ENCODE peak calls at places on chromosomes 4 and X, in five cellular contexts. One of them, this sample, is unnamed.

GRCh38 chr4:8192748-8193738 is 6.0 kb upstream of the SH3TC1 start:
- DNase-seq in K562: no peak
- DNase-seq in GM12878: peak; percentile 78
- DNase-seq in H1: no peak
- DNase-seq in HepG2: peak; percentile 73
- DNase-seq in this sample: peak; percentile 39

GRCh38 chrX:6095469-6095868 is 133.2 kb downstream of the NLGN4X start:
- DNase-seq in K562: no peak
- DNase-seq in HepG2: no peak
- DNase-seq in GM12878: no peak
- DNase-seq in H1: no peak
- DNase-seq in this sample: no peak

GRCh38 chrX:41470706-41471105 is 23.6 kb downstream of the NYX start:
- DNase-seq in HepG2: no peak
- DNase-seq in H1: no peak
- DNase-seq in GM12878: no peak
- DNase-seq in K562: no peak
- DNase-seq in this sample: no peak

GRCh38 chr4:168522371-168522770 is 25.5 kb downstream of the PALLD start:
- DNase-seq in HepG2: no peak
- DNase-seq in H1: no peak
- DNase-seq in K562: no peak
- DNase-seq in GM12878: no peak
- DNase-seq in this sample: no peak

GRCh38 chrX:65253817-65254216 is 277.6 kb upstream of the ZC4H2 start:
- DNase-seq in GM12878: no peak
- DNase-seq in HepG2: no peak
- DNase-seq in H1: no peak
- DNase-seq in K562: no peak
- DNase-seq in this sample: no peak

GRCh38 chr4:8583655-8584025 is 3.4 kb downstream of the GPR78 start:
- DNase-seq in K562: no peak
- DNase-seq in HepG2: no peak
- DNase-seq in H1: no peak
- DNase-seq in GM12878: no peak
- DNase-seq in this sample: no peak

GRCh38 chrX:110412971-110413726 is 54.5 kb downstream of the RTL9 start:
- DNase-seq in GM12878: no peak
- DNase-seq in H1: no peak
- DNase-seq in K562: peak; percentile 83
- DNase-seq in HepG2: peak; percentile 28
- DNase-seq in this sample: no peak

GRCh38 chr4:136690363-136690762 is 841.9 kb downstream of the PCDH18 start:
- DNase-seq in H1: no peak
- DNase-seq in HepG2: no peak
- DNase-seq in K562: no peak
- DNase-seq in GM12878: no peak
- DNase-seq in this sample: no peak

GRCh38 chr4:89751416-89751815 is 85.5 kb downstream of the SNCA start:
- DNase-seq in K562: no peak
- DNase-seq in HepG2: no peak
- DNase-seq in H1: no peak
- DNase-seq in GM12878: no peak
- DNase-seq in this sample: no peak

GRCh38 chr4:138111462-138112000 is 130.6 kb downstream of the SLC7A11 start:
- DNase-seq in HepG2: peak; percentile 59
- DNase-seq in K562: no peak
- DNase-seq in GM12878: no peak
- DNase-seq in H1: peak; percentile 49
- DNase-seq in this sample: peak; percentile 18

GRCh38 chr4:121827851-121828250 is 4.2 kb upstream of the CCNA2 start:
- DNase-seq in K562: no peak
- DNase-seq in HepG2: no peak
- DNase-seq in GM12878: no peak
- DNase-seq in H1: no peak
- DNase-seq in this sample: no peak

GRCh38 chr4:13906727-13907126 is 279.2 kb upstream of the BOD1L1 start:
- DNase-seq in HepG2: no peak
- DNase-seq in K562: no peak
- DNase-seq in GM12878: no peak
- DNase-seq in H1: no peak
- DNase-seq in this sample: no peak

GRCh38 chr4:57110635-57111546 is 706 bp upstream of the IGFBP7 start:
- DNase-seq in K562: no peak
- DNase-seq in H1: no peak
- DNase-seq in GM12878: no peak
- DNase-seq in HepG2: no peak
- DNase-seq in this sample: no peak

GRCh38 chr4:178633263-178633662 is 1191.0 kb upstream of the AGA start:
- DNase-seq in K562: no peak
- DNase-seq in H1: no peak
- DNase-seq in HepG2: no peak
- DNase-seq in GM12878: no peak
- DNase-seq in this sample: peak; percentile 6

GRCh38 chrX:104098151-104098808 is 14.0 kb upstream of the ZCCHC18 start:
- DNase-seq in HepG2: peak; percentile 22
- DNase-seq in K562: peak; percentile 32
- DNase-seq in GM12878: no peak
- DNase-seq in H1: no peak
- DNase-seq in this sample: peak; percentile 60

GRCh38 chrX:154090731-154091130 is 6.8 kb downstream of the MECP2 start:
- DNase-seq in HepG2: no peak
- DNase-seq in H1: no peak
- DNase-seq in K562: no peak
- DNase-seq in GM12878: no peak
- DNase-seq in this sample: no peak

GRCh38 chrX:10648608-10649007 is 28.2 kb upstream of the MID1 start:
- DNase-seq in HepG2: no peak
- DNase-seq in GM12878: no peak
- DNase-seq in K562: no peak
- DNase-seq in H1: no peak
- DNase-seq in this sample: no peak

GRCh38 chr4:145154573-145154972 is 25.8 kb downstream of the OTUD4 start:
- DNase-seq in GM12878: no peak
- DNase-seq in H1: no peak
- DNase-seq in HepG2: peak; percentile 31
- DNase-seq in K562: no peak
- DNase-seq in this sample: no peak

GRCh38 chrX:16838202-16839066 is 31.7 kb downstream of the RBBP7 start:
- DNase-seq in HepG2: no peak
- DNase-seq in H1: no peak
- DNase-seq in GM12878: no peak
- DNase-seq in K562: no peak
- DNase-seq in this sample: no peak

GRCh38 chr4:138910914-138911336 is 104.7 kb upstream of the NOCT start:
- DNase-seq in GM12878: no peak
- DNase-seq in H1: peak; percentile 5
- DNase-seq in HepG2: peak; percentile 55
- DNase-seq in K562: peak; percentile 48
- DNase-seq in this sample: no peak

GRCh38 chr4:8534601-8535000 is 45.6 kb upstream of the GPR78 start:
- DNase-seq in H1: no peak
- DNase-seq in HepG2: no peak
- DNase-seq in K562: no peak
- DNase-seq in GM12878: no peak
- DNase-seq in this sample: no peak

GRCh38 chr4:150139297-150139696 is 61.1 kb downstream of the DCLK2 start:
- DNase-seq in GM12878: no peak
- DNase-seq in K562: no peak
- DNase-seq in HepG2: no peak
- DNase-seq in H1: no peak
- DNase-seq in this sample: no peak

GRCh38 chr4:2080429-2081300 is 21.5 kb downstream of the NAT8L start:
- DNase-seq in GM12878: no peak
- DNase-seq in HepG2: no peak
- DNase-seq in H1: no peak
- DNase-seq in K562: no peak
- DNase-seq in this sample: no peak

GRCh38 chrX:126900937-126901336 is 81.4 kb downstream of the PRR32 start:
- DNase-seq in HepG2: no peak
- DNase-seq in GM12878: no peak
- DNase-seq in H1: no peak
- DNase-seq in K562: no peak
- DNase-seq in this sample: no peak

DNA sequence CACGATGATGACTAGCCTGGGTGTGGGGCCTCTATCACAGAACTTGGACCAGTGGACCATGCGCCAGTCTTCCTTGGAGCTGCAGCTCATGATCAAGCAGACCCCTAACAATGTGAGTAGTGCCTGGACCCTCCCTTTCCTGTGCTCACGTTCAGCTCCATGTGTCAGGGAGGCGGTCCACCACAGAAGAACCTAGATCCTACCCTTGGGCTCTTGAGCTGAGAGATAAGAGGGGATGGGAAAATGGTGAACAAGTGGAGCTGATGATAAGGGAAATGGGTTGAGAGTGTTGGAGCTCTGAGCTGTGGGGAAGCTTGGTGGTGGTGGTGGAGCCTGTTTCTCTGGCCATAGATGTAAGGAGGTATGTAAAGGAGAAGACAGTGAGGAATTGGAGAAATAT is 13.1 kb downstream of the MED12 start:
- DNase-seq in HepG2: no peak
- DNase-seq in H1: no peak
- DNase-seq in GM12878: no peak
- DNase-seq in K562: peak; percentile 75
- DNase-seq in this sample: no peak
- H3K36me3 ChIP-seq in HepG2: peaks cover 38% of the 10 kb centered on the region
- H3K36me3 ChIP-seq in H1: peaks cover 11% of the 10 kb centered on the region
- H3K36me3 ChIP-seq in GM12878: peaks cover 1% of the 10 kb centered on the region
- H3K36me3 ChIP-seq in K562: peaks cover 95% of the 10 kb centered on the region
- H3K36me3 ChIP-seq in this sample: peaks cover 9% of the 10 kb centered on the region

GRCh38 chr4:38512840-38513239 is 151.2 kb upstream of the KLF3 start:
- DNase-seq in HepG2: no peak
- DNase-seq in K562: no peak
- DNase-seq in GM12878: no peak
- DNase-seq in H1: no peak
- DNase-seq in this sample: no peak
- TF ChIP-seq JUND in HepG2: no peak
- TF ChIP-seq JUND in K562: no peak
- TF ChIP-seq JUND in GM12878: no peak
- TF ChIP-seq JUND in H1: peak; percentile 47
- TF ChIP-seq JUND in this sample: no peak

GRCh38 chr4:108175966-108176365 is 7.2 kb upstream of the LEF1 start:
- DNase-seq in H1: no peak
- DNase-seq in K562: no peak
- DNase-seq in HepG2: no peak
- DNase-seq in GM12878: no peak
- DNase-seq in this sample: no peak

GRCh38 chr4:108180513-108180912 is 11.8 kb upstream of the LEF1 start:
- DNase-seq in K562: no peak
- DNase-seq in H1: no peak
- DNase-seq in GM12878: no peak
- DNase-seq in HepG2: no peak
- DNase-seq in this sample: no peak

GRCh38 chr4:108181704-108182103 is 13.0 kb upstream of the LEF1 start:
- DNase-seq in K562: peak; percentile 37
- DNase-seq in HepG2: peak; percentile 16
- DNase-seq in GM12878: no peak
- DNase-seq in H1: no peak
- DNase-seq in this sample: no peak
- TF ChIP-seq ATF3 in K562: no peak
- TF ChIP-seq ATF3 in HepG2: no peak
- TF ChIP-seq ATF3 in GM12878: no peak
- TF ChIP-seq ATF3 in H1: no peak
- TF ChIP-seq ATF3 in this sample: no peak

DNA sequence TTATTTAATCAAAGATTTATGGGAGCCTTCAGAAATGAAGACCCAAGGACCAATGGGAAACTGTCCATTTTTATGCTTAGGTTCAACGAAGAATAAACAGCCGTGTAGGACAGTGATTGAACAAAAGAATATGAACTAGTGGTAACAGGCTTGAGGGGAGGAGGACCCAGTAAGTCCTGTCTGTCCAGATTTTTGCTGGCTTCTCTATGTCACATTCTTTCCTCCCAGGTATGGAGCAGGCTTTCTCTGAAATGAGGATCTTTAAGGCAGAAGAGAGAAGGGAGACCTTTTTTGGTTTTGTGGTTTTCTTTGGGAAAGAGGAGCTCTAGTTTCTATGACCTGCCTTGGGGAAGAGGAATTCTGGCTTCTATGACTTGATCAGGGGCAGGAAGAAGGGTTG is 74.1 kb downstream of the BANK1 start:
- DNase-seq in GM12878: no peak
- DNase-seq in K562: no peak
- DNase-seq in H1: no peak
- DNase-seq in HepG2: no peak
- DNase-seq in this sample: no peak
- H3K36me3 ChIP-seq in GM12878: no peaks in the 10 kb centered on the region
- H3K36me3 ChIP-seq in K562: no peaks in the 10 kb centered on the region
- H3K36me3 ChIP-seq in H1: no peaks in the 10 kb centered on the region
- H3K36me3 ChIP-seq in HepG2: no peaks in the 10 kb centered on the region
- H3K36me3 ChIP-seq in this sample: no peaks in the 10 kb centered on the region

DNA sequence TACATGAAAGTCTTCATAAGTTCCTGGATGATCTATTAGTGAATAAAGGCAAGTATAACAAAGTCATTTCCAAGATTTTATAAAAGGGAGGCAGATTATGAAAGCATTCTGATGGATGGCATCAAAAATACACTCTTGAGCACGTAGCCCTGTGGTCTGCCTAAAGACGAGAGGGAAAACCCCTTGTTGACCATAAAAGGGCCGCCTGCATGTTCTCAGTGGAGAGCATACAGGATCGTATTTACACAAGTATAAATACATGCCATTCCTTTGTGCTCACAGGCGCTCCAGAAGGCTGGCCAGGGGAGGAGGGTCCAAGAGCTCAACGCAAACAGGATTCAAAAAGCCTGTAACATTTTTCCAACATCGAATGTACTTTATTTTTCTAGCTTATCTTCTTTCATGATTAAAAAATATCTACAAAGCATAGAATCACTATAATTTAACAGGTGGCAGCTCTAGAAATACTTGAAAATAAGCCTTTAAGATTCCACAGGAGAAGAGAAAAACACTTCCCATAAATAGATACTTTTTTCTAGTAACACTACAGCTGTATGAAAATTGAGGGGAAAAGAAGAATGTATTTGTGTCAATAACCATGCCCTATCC is 29.6 kb downstream of the PDGFC start:
- DNase-seq in HepG2: peak; percentile 98
- DNase-seq in GM12878: no peak
- DNase-seq in H1: peak; percentile 21
- DNase-seq in K562: no peak
- DNase-seq in this sample: no peak
- TF ChIP-seq JUND in HepG2: peak; percentile 12
- TF ChIP-seq JUND in GM12878: no peak
- TF ChIP-seq JUND in H1: no peak
- TF ChIP-seq JUND in K562: no peak
- TF ChIP-seq JUND in this sample: no peak

GRCh38 chr4:76809594-76810305 is 88.2 kb downstream of the SOWAHB start:
- DNase-seq in H1: no peak
- DNase-seq in HepG2: peak; percentile 70
- DNase-seq in K562: peak; percentile 1
- DNase-seq in GM12878: no peak
- DNase-seq in this sample: no peak
- TF ChIP-seq ATF3 in H1: no peak
- TF ChIP-seq ATF3 in HepG2: peak; percentile 62
- TF ChIP-seq ATF3 in K562: no peak
- TF ChIP-seq ATF3 in GM12878: no peak
- TF ChIP-seq ATF3 in this sample: no peak